ENCODE peak calls at places on chromosome 13, in five cellular contexts. B is right cardiac atrium; M is effector CD4-positive, alpha-beta T cell; J is AG20443; P is MM.1S. G is an unnamed sample.

GRCh38 chr13:40190656-40191100 is 475.8 kb downstream of the FOXO1 start:
- DNase-seq in B (peak; percentile 75), P (peak; percentile 61), J (peak; percentile 78), M (peak; percentile 67), G (no peak)

GRCh38 chr13:46213242-46213641 is 1.5 kb downstream of the LRRC63 start:
- DNase-seq in M (no peak), P (no peak), J (no peak), B (no peak), G (no peak)

GRCh38 chr13:105804561-105805190 is 730.8 kb downstream of the EFNB2 start:
- DNase-seq in B (no peak), M (no peak), P (no peak), J (peak; percentile 34), G (no peak)

GRCh38 chr13:110012102-110012739 is 225.8 kb upstream of the IRS2 start:
- DNase-seq in J (peak; percentile 79), M (no peak), P (no peak), B (no peak), G (no peak)

GRCh38 chr13:94716016-94716415 is 3.7 kb upstream of the SOX21 start:
- DNase-seq in P (no peak), M (no peak), J (no peak), B (no peak), G (no peak)

GRCh38 chr13:65907656-65908441 is 1322.3 kb downstream of the PCDH9 start:
- DNase-seq in B (no peak), M (no peak), J (no peak), P (no peak), G (no peak)

GRCh38 chr13:113083402-113084061 is 22.1 kb upstream of the F7 start:
- DNase-seq in J (peak; percentile 45), M (no peak), P (no peak), B (peak; percentile 91), G (peak; percentile 79)

GRCh38 chr13:23450340-23451046 is 17.0 kb upstream of the SACS start:
- DNase-seq in P (no peak), M (no peak), J (no peak), B (no peak), G (peak; percentile 63)

GRCh38 chr13:53150568-53150967 is 122.0 kb downstream of the OLFM4 start:
- DNase-seq in P (no peak), B (no peak), J (no peak), M (no peak), G (no peak)

GRCh38 chr13:24313449-24313848 is 4.1 kb downstream of the C1QTNF9 start:
- DNase-seq in P (no peak), J (peak; percentile 18), B (no peak), M (no peak), G (no peak)

GRCh38 chr13:99528547-99528946 is 27.3 kb downstream of the TM9SF2 start:
- DNase-seq in B (no peak), P (no peak), J (no peak), M (peak; percentile 19), G (no peak)

GRCh38 chr13:51999525-51999924 is 11.7 kb downstream of the ATP7B start:
- DNase-seq in M (no peak), B (peak; percentile 82), P (no peak), J (no peak), G (peak; percentile 67)

GRCh38 chr13:49374585-49375290 is 69.1 kb downstream of the CAB39L start:
- DNase-seq in B (no peak), M (no peak), J (peak; percentile 67), P (no peak), G (no peak)

GRCh38 chr13:48346583-48346982 is 43.0 kb downstream of the RB1 start:
- DNase-seq in J (no peak), B (no peak), M (no peak), P (no peak), G (no peak)

GRCh38 chr13:33577037-33577436 is 240.9 kb upstream of the RFC3 start:
- DNase-seq in M (no peak), J (no peak), B (no peak), P (no peak), G (no peak)

GRCh38 chr13:50006426-50007135 is 8.7 kb upstream of the KCNRG start:
- DNase-seq in P (no peak), J (no peak), M (no peak), B (no peak), G (no peak)

GRCh38 chr13:73261739-73262216 is 203.0 kb downstream of the KLF5 start:
- DNase-seq in B (no peak), J (no peak), M (no peak), P (no peak), G (no peak)

GRCh38 chr13:74136089-74136658 is 2.0 kb upstream of the KLF12 start:
- DNase-seq in J (peak; percentile 33), B (peak; percentile 71), P (no peak), M (peak; percentile 19), G (no peak)

GRCh38 chr13:110536006-110536693 is 25.4 kb downstream of the RAB20 start:
- DNase-seq in B (no peak), M (no peak), J (no peak), P (no peak), G (peak; percentile 50)

GRCh38 chr13:35518337-35518736 is 41.8 kb upstream of the MAB21L1 start:
- DNase-seq in P (no peak), M (no peak), B (no peak), J (no peak), G (no peak)

GRCh38 chr13:98856983-98857382 is 104.5 kb upstream of the SLC15A1 start:
- DNase-seq in P (no peak), M (no peak), J (no peak), B (peak; percentile 70), G (peak; percentile 27)

GRCh38 chr13:82627183-82627582 is 1255.1 kb downstream of the SLITRK1 start:
- DNase-seq in B (no peak), J (no peak), M (no peak), P (no peak), G (no peak)

GRCh38 chr13:43167058-43167457 is 143.7 kb downstream of the DNAJC15 start:
- DNase-seq in M (no peak), J (no peak), P (no peak), B (no peak), G (no peak)

GRCh38 chr13:76992548-76993001 is 694 bp downstream of the CLN5 start:
- DNase-seq in P (peak; percentile 35), J (peak; percentile 51), B (no peak), M (no peak), G (no peak)

GRCh38 chr13:76745246-76746200 is 140.7 kb downstream of the KCTD12 start:
- DNase-seq in M (no peak), P (no peak), J (no peak), B (no peak), G (no peak)

GRCh38 chr13:21767032-21767431 is 96.2 kb downstream of the FGF9 start:
- DNase-seq in M (no peak), P (no peak), J (no peak), B (no peak), G (no peak)

GRCh38 chr13:113785051-113786010 is 26.3 kb downstream of the TMEM255B start:
- DNase-seq in P (peak; percentile 78), B (no peak), J (peak; percentile 56), M (no peak), G (no peak)

GRCh38 chr13:37667631-37668161 is 69.1 kb upstream of the POSTN start:
- DNase-seq in P (no peak), M (no peak), J (no peak), B (no peak), G (no peak)

GRCh38 chr13:30142502-30143211 is 164.7 kb downstream of the KATNAL1 start:
- DNase-seq in B (peak; percentile 62), P (no peak), M (no peak), J (peak; percentile 86), G (peak; percentile 44)

GRCh38 chr13:109208522-109208921 is 577.9 kb downstream of the IRS2 start:
- DNase-seq in M (no peak), B (no peak), J (no peak), P (no peak), G (no peak)

GRCh38 chr13:72536668-72537399 is 190.6 kb downstream of the MZT1 start:
- DNase-seq in M (no peak), J (no peak), P (no peak), B (peak; percentile 58), G (no peak)

GRCh38 chr13:26255717-26256277 is 1.9 kb downstream of the CDK8 start:
- DNase-seq in M (no peak), J (no peak), B (no peak), P (no peak), G (no peak)

GRCh38 chr13:85383291-85383690 is 415.9 kb downstream of the SLITRK6 start:
- DNase-seq in J (no peak), P (no peak), B (no peak), M (no peak), G (no peak)

GRCh38 chr13:107025991-107026390 is 458.1 kb upstream of the ARGLU1 start:
- DNase-seq in J (peak; percentile 45), B (peak; percentile 78), P (no peak), M (no peak), G (peak; percentile 14)

G was measured in gastrocnemius medialis.